ENCODE peak calls at places on chromosome 1, in ten cellular contexts. One of them, this sample, is unnamed.

GRCh38 chr1:235291599-235291998 is 36.4 kb downstream of the ARID4B start:
- DNase-seq in non-pigmented ciliary epithelial cell: no peak
- DNase-seq in NT2/D1: no peak
- DNase-seq in CD4-positive, CD25-positive, alpha-beta regulatory T cell: no peak
- DNase-seq in epithelial cell of proximal tubule: no peak
- DNase-seq in IMR-90: no peak
- DNase-seq in activated CD4-positive, alpha-beta T cell treated with anti-CD3 and anti-CD28 coated beads for 48 hours: no peak
- DNase-seq in lower lobe of right lung: no peak
- DNase-seq in WTC11: no peak
- DNase-seq in ascending aorta: no peak
- DNase-seq in this sample: no peak

GRCh38 chr1:177984761-177985160 is 14.9 kb upstream of the SEC16B start:
- DNase-seq in non-pigmented ciliary epithelial cell: no peak
- DNase-seq in NT2/D1: no peak
- DNase-seq in CD4-positive, CD25-positive, alpha-beta regulatory T cell: no peak
- DNase-seq in epithelial cell of proximal tubule: no peak
- DNase-seq in IMR-90: no peak
- DNase-seq in activated CD4-positive, alpha-beta T cell treated with anti-CD3 and anti-CD28 coated beads for 48 hours: no peak
- DNase-seq in lower lobe of right lung: no peak
- DNase-seq in WTC11: no peak
- DNase-seq in ascending aorta: no peak
- DNase-seq in this sample: no peak

GRCh38 chr1:16145030-16145987 is 10.6 kb downstream of the EPHA2 start:
- DNase-seq in non-pigmented ciliary epithelial cell: no peak
- DNase-seq in NT2/D1: no peak
- DNase-seq in CD4-positive, CD25-positive, alpha-beta regulatory T cell: no peak
- DNase-seq in epithelial cell of proximal tubule: no peak
- DNase-seq in IMR-90: peak
- DNase-seq in activated CD4-positive, alpha-beta T cell treated with anti-CD3 and anti-CD28 coated beads for 48 hours: no peak
- DNase-seq in lower lobe of right lung: peak
- DNase-seq in WTC11: peak
- DNase-seq in ascending aorta: peak
- DNase-seq in this sample: no peak

GRCh38 chr1:172976222-172977041 is 74.3 kb downstream of the TNFSF18 start:
- DNase-seq in non-pigmented ciliary epithelial cell: no peak
- DNase-seq in NT2/D1: no peak
- DNase-seq in CD4-positive, CD25-positive, alpha-beta regulatory T cell: no peak
- DNase-seq in epithelial cell of proximal tubule: peak
- DNase-seq in IMR-90: peak
- DNase-seq in activated CD4-positive, alpha-beta T cell treated with anti-CD3 and anti-CD28 coated beads for 48 hours: no peak
- DNase-seq in lower lobe of right lung: no peak
- DNase-seq in WTC11: no peak
- DNase-seq in ascending aorta: no peak
- DNase-seq in this sample: no peak

GRCh38 chr1:31705080-31705866 is 1.5 kb upstream of the COL16A1 start:
- DNase-seq in non-pigmented ciliary epithelial cell: no peak
- DNase-seq in NT2/D1: peak
- DNase-seq in CD4-positive, CD25-positive, alpha-beta regulatory T cell: peak
- DNase-seq in epithelial cell of proximal tubule: no peak
- DNase-seq in IMR-90: peak
- DNase-seq in activated CD4-positive, alpha-beta T cell treated with anti-CD3 and anti-CD28 coated beads for 48 hours: peak
- DNase-seq in lower lobe of right lung: no peak
- DNase-seq in WTC11: peak
- DNase-seq in ascending aorta: peak
- DNase-seq in this sample: no peak

GRCh38 chr1:7399514-7400125 is 371.5 kb upstream of the VAMP3 start:
- DNase-seq in non-pigmented ciliary epithelial cell: no peak
- DNase-seq in NT2/D1: no peak
- DNase-seq in CD4-positive, CD25-positive, alpha-beta regulatory T cell: no peak
- DNase-seq in epithelial cell of proximal tubule: no peak
- DNase-seq in IMR-90: no peak
- DNase-seq in activated CD4-positive, alpha-beta T cell treated with anti-CD3 and anti-CD28 coated beads for 48 hours: no peak
- DNase-seq in lower lobe of right lung: no peak
- DNase-seq in WTC11: no peak
- DNase-seq in ascending aorta: no peak
- DNase-seq in this sample: no peak

GRCh38 chr1:28246427-28246832 is 10.5 kb downstream of the ATP5IF1 start:
- DNase-seq in non-pigmented ciliary epithelial cell: no peak
- DNase-seq in NT2/D1: no peak
- DNase-seq in CD4-positive, CD25-positive, alpha-beta regulatory T cell: peak
- DNase-seq in epithelial cell of proximal tubule: no peak
- DNase-seq in IMR-90: peak
- DNase-seq in activated CD4-positive, alpha-beta T cell treated with anti-CD3 and anti-CD28 coated beads for 48 hours: peak
- DNase-seq in lower lobe of right lung: no peak
- DNase-seq in WTC11: no peak
- DNase-seq in ascending aorta: peak
- DNase-seq in this sample: no peak

GRCh38 chr1:65527211-65527610 is 106.7 kb downstream of the LEPR start:
- DNase-seq in non-pigmented ciliary epithelial cell: no peak
- DNase-seq in NT2/D1: no peak
- DNase-seq in CD4-positive, CD25-positive, alpha-beta regulatory T cell: no peak
- DNase-seq in epithelial cell of proximal tubule: no peak
- DNase-seq in IMR-90: peak
- DNase-seq in activated CD4-positive, alpha-beta T cell treated with anti-CD3 and anti-CD28 coated beads for 48 hours: no peak
- DNase-seq in lower lobe of right lung: no peak
- DNase-seq in WTC11: no peak
- DNase-seq in ascending aorta: no peak
- DNase-seq in this sample: no peak

GRCh38 chr1:107875689-107876088 is 89.3 kb downstream of the VAV3 start:
- DNase-seq in non-pigmented ciliary epithelial cell: no peak
- DNase-seq in NT2/D1: no peak
- DNase-seq in CD4-positive, CD25-positive, alpha-beta regulatory T cell: no peak
- DNase-seq in epithelial cell of proximal tubule: no peak
- DNase-seq in IMR-90: no peak
- DNase-seq in activated CD4-positive, alpha-beta T cell treated with anti-CD3 and anti-CD28 coated beads for 48 hours: no peak
- DNase-seq in lower lobe of right lung: no peak
- DNase-seq in WTC11: no peak
- DNase-seq in ascending aorta: no peak
- DNase-seq in this sample: no peak

GRCh38 chr1:78146137-78146822 is 100.5 kb downstream of the GIPC2 start:
- DNase-seq in non-pigmented ciliary epithelial cell: no peak
- DNase-seq in NT2/D1: no peak
- DNase-seq in CD4-positive, CD25-positive, alpha-beta regulatory T cell: no peak
- DNase-seq in epithelial cell of proximal tubule: no peak
- DNase-seq in IMR-90: no peak
- DNase-seq in activated CD4-positive, alpha-beta T cell treated with anti-CD3 and anti-CD28 coated beads for 48 hours: no peak
- DNase-seq in lower lobe of right lung: no peak
- DNase-seq in WTC11: no peak
- DNase-seq in ascending aorta: no peak
- DNase-seq in this sample: no peak

GRCh38 chr1:53137729-53138128 is 4.7 kb downstream of the SLC1A7 start:
- DNase-seq in non-pigmented ciliary epithelial cell: no peak
- DNase-seq in NT2/D1: no peak
- DNase-seq in CD4-positive, CD25-positive, alpha-beta regulatory T cell: peak
- DNase-seq in epithelial cell of proximal tubule: no peak
- DNase-seq in IMR-90: no peak
- DNase-seq in activated CD4-positive, alpha-beta T cell treated with anti-CD3 and anti-CD28 coated beads for 48 hours: no peak
- DNase-seq in lower lobe of right lung: no peak
- DNase-seq in WTC11: no peak
- DNase-seq in ascending aorta: no peak
- DNase-seq in this sample: no peak

GRCh38 chr1:170290226-170290625 is 144.5 kb downstream of the NTMT2 start:
- DNase-seq in non-pigmented ciliary epithelial cell: no peak
- DNase-seq in NT2/D1: no peak
- DNase-seq in CD4-positive, CD25-positive, alpha-beta regulatory T cell: no peak
- DNase-seq in epithelial cell of proximal tubule: no peak
- DNase-seq in IMR-90: no peak
- DNase-seq in activated CD4-positive, alpha-beta T cell treated with anti-CD3 and anti-CD28 coated beads for 48 hours: no peak
- DNase-seq in lower lobe of right lung: no peak
- DNase-seq in WTC11: no peak
- DNase-seq in ascending aorta: no peak
- DNase-seq in this sample: no peak

GRCh38 chr1:152037920-152038658 is 1.3 kb upstream of the S100A11 start:
- DNase-seq in non-pigmented ciliary epithelial cell: no peak
- DNase-seq in NT2/D1: no peak
- DNase-seq in CD4-positive, CD25-positive, alpha-beta regulatory T cell: peak
- DNase-seq in epithelial cell of proximal tubule: no peak
- DNase-seq in IMR-90: no peak
- DNase-seq in activated CD4-positive, alpha-beta T cell treated with anti-CD3 and anti-CD28 coated beads for 48 hours: no peak
- DNase-seq in lower lobe of right lung: no peak
- DNase-seq in WTC11: no peak
- DNase-seq in ascending aorta: no peak
- DNase-seq in this sample: no peak

GRCh38 chr1:42469727-42470126 is 6.6 kb downstream of the CCDC30 start:
- DNase-seq in non-pigmented ciliary epithelial cell: no peak
- DNase-seq in NT2/D1: no peak
- DNase-seq in CD4-positive, CD25-positive, alpha-beta regulatory T cell: no peak
- DNase-seq in epithelial cell of proximal tubule: no peak
- DNase-seq in IMR-90: no peak
- DNase-seq in activated CD4-positive, alpha-beta T cell treated with anti-CD3 and anti-CD28 coated beads for 48 hours: no peak
- DNase-seq in lower lobe of right lung: no peak
- DNase-seq in WTC11: no peak
- DNase-seq in ascending aorta: no peak
- DNase-seq in this sample: no peak

GRCh38 chr1:237953238-237953637 is 62.5 kb upstream of the ZP4 start:
- DNase-seq in non-pigmented ciliary epithelial cell: no peak
- DNase-seq in NT2/D1: no peak
- DNase-seq in CD4-positive, CD25-positive, alpha-beta regulatory T cell: no peak
- DNase-seq in epithelial cell of proximal tubule: no peak
- DNase-seq in IMR-90: no peak
- DNase-seq in activated CD4-positive, alpha-beta T cell treated with anti-CD3 and anti-CD28 coated beads for 48 hours: no peak
- DNase-seq in lower lobe of right lung: no peak
- DNase-seq in WTC11: no peak
- DNase-seq in ascending aorta: no peak
- DNase-seq in this sample: no peak

GRCh38 chr1:15833069-15833679 is 14.3 kb upstream of the SPEN start:
- DNase-seq in non-pigmented ciliary epithelial cell: no peak
- DNase-seq in NT2/D1: no peak
- DNase-seq in CD4-positive, CD25-positive, alpha-beta regulatory T cell: peak
- DNase-seq in epithelial cell of proximal tubule: no peak
- DNase-seq in IMR-90: no peak
- DNase-seq in activated CD4-positive, alpha-beta T cell treated with anti-CD3 and anti-CD28 coated beads for 48 hours: peak
- DNase-seq in lower lobe of right lung: peak
- DNase-seq in WTC11: no peak
- DNase-seq in ascending aorta: peak
- DNase-seq in this sample: no peak

GRCh38 chr1:203627819-203628184 is 1.2 kb downstream of the ATP2B4 start:
- DNase-seq in non-pigmented ciliary epithelial cell: no peak
- DNase-seq in NT2/D1: no peak
- DNase-seq in CD4-positive, CD25-positive, alpha-beta regulatory T cell: no peak
- DNase-seq in epithelial cell of proximal tubule: no peak
- DNase-seq in IMR-90: no peak
- DNase-seq in activated CD4-positive, alpha-beta T cell treated with anti-CD3 and anti-CD28 coated beads for 48 hours: peak
- DNase-seq in lower lobe of right lung: peak
- DNase-seq in WTC11: peak
- DNase-seq in ascending aorta: peak
- DNase-seq in this sample: no peak

GRCh38 chr1:12063141-12064072 is at the start of gene TNFRSF8:
- DNase-seq in non-pigmented ciliary epithelial cell: no peak
- DNase-seq in NT2/D1: no peak
- DNase-seq in CD4-positive, CD25-positive, alpha-beta regulatory T cell: peak
- DNase-seq in epithelial cell of proximal tubule: no peak
- DNase-seq in IMR-90: peak
- DNase-seq in activated CD4-positive, alpha-beta T cell treated with anti-CD3 and anti-CD28 coated beads for 48 hours: peak
- DNase-seq in lower lobe of right lung: no peak
- DNase-seq in WTC11: peak
- DNase-seq in ascending aorta: no peak
- DNase-seq in this sample: no peak

GRCh38 chr1:218344814-218345672 is at the start of gene TGFB2:
- DNase-seq in non-pigmented ciliary epithelial cell: peak
- DNase-seq in NT2/D1: no peak
- DNase-seq in CD4-positive, CD25-positive, alpha-beta regulatory T cell: peak
- DNase-seq in epithelial cell of proximal tubule: peak
- DNase-seq in IMR-90: peak
- DNase-seq in activated CD4-positive, alpha-beta T cell treated with anti-CD3 and anti-CD28 coated beads for 48 hours: peak
- DNase-seq in lower lobe of right lung: no peak
- DNase-seq in WTC11: no peak
- DNase-seq in ascending aorta: peak
- DNase-seq in this sample: no peak

GRCh38 chr1:215863796-215864195 is 296.7 kb downstream of the KCTD3 start:
- DNase-seq in non-pigmented ciliary epithelial cell: no peak
- DNase-seq in NT2/D1: no peak
- DNase-seq in CD4-positive, CD25-positive, alpha-beta regulatory T cell: no peak
- DNase-seq in epithelial cell of proximal tubule: no peak
- DNase-seq in IMR-90: no peak
- DNase-seq in activated CD4-positive, alpha-beta T cell treated with anti-CD3 and anti-CD28 coated beads for 48 hours: no peak
- DNase-seq in lower lobe of right lung: no peak
- DNase-seq in WTC11: no peak
- DNase-seq in ascending aorta: no peak
- DNase-seq in this sample: no peak

GRCh38 chr1:170114916-170115315 is 30.8 kb upstream of the NTMT2 start:
- DNase-seq in non-pigmented ciliary epithelial cell: peak
- DNase-seq in NT2/D1: no peak
- DNase-seq in CD4-positive, CD25-positive, alpha-beta regulatory T cell: no peak
- DNase-seq in epithelial cell of proximal tubule: no peak
- DNase-seq in IMR-90: peak
- DNase-seq in activated CD4-positive, alpha-beta T cell treated with anti-CD3 and anti-CD28 coated beads for 48 hours: no peak
- DNase-seq in lower lobe of right lung: no peak
- DNase-seq in WTC11: no peak
- DNase-seq in ascending aorta: no peak
- DNase-seq in this sample: no peak

GRCh38 chr1:66788231-66788939 is 12.7 kb downstream of the INSL5 start:
- DNase-seq in non-pigmented ciliary epithelial cell: no peak
- DNase-seq in NT2/D1: no peak
- DNase-seq in CD4-positive, CD25-positive, alpha-beta regulatory T cell: peak
- DNase-seq in epithelial cell of proximal tubule: no peak
- DNase-seq in IMR-90: no peak
- DNase-seq in activated CD4-positive, alpha-beta T cell treated with anti-CD3 and anti-CD28 coated beads for 48 hours: peak
- DNase-seq in lower lobe of right lung: no peak
- DNase-seq in WTC11: no peak
- DNase-seq in ascending aorta: no peak
- DNase-seq in this sample: no peak

GRCh38 chr1:193115629-193116227 is 6.1 kb upstream of the CDC73 start:
- DNase-seq in non-pigmented ciliary epithelial cell: peak
- DNase-seq in NT2/D1: no peak
- DNase-seq in CD4-positive, CD25-positive, alpha-beta regulatory T cell: no peak
- DNase-seq in epithelial cell of proximal tubule: peak
- DNase-seq in IMR-90: peak
- DNase-seq in activated CD4-positive, alpha-beta T cell treated with anti-CD3 and anti-CD28 coated beads for 48 hours: no peak
- DNase-seq in lower lobe of right lung: no peak
- DNase-seq in WTC11: no peak
- DNase-seq in ascending aorta: peak
- DNase-seq in this sample: no peak

GRCh38 chr1:232367293-232367692 is 262.6 kb downstream of the SIPA1L2 start:
- DNase-seq in non-pigmented ciliary epithelial cell: no peak
- DNase-seq in NT2/D1: no peak
- DNase-seq in CD4-positive, CD25-positive, alpha-beta regulatory T cell: peak
- DNase-seq in epithelial cell of proximal tubule: no peak
- DNase-seq in IMR-90: no peak
- DNase-seq in activated CD4-positive, alpha-beta T cell treated with anti-CD3 and anti-CD28 coated beads for 48 hours: no peak
- DNase-seq in lower lobe of right lung: no peak
- DNase-seq in WTC11: no peak
- DNase-seq in ascending aorta: no peak
- DNase-seq in this sample: no peak

GRCh38 chr1:37234941-37235418 is 200.7 kb upstream of the GRIK3 start:
- DNase-seq in non-pigmented ciliary epithelial cell: no peak
- DNase-seq in NT2/D1: peak
- DNase-seq in CD4-positive, CD25-positive, alpha-beta regulatory T cell: no peak
- DNase-seq in epithelial cell of proximal tubule: no peak
- DNase-seq in IMR-90: no peak
- DNase-seq in activated CD4-positive, alpha-beta T cell treated with anti-CD3 and anti-CD28 coated beads for 48 hours: no peak
- DNase-seq in lower lobe of right lung: no peak
- DNase-seq in WTC11: peak
- DNase-seq in ascending aorta: no peak
- DNase-seq in this sample: no peak

GRCh38 chr1:85313888-85314696 is 37.7 kb upstream of the BCL10 start:
- DNase-seq in non-pigmented ciliary epithelial cell: peak
- DNase-seq in NT2/D1: no peak
- DNase-seq in CD4-positive, CD25-positive, alpha-beta regulatory T cell: no peak
- DNase-seq in epithelial cell of proximal tubule: no peak
- DNase-seq in IMR-90: peak
- DNase-seq in activated CD4-positive, alpha-beta T cell treated with anti-CD3 and anti-CD28 coated beads for 48 hours: no peak
- DNase-seq in lower lobe of right lung: no peak
- DNase-seq in WTC11: no peak
- DNase-seq in ascending aorta: peak
- DNase-seq in this sample: no peak

GRCh38 chr1:109398343-109399225 is 866 bp upstream of the SORT1 start:
- DNase-seq in non-pigmented ciliary epithelial cell: no peak
- DNase-seq in NT2/D1: no peak
- DNase-seq in CD4-positive, CD25-positive, alpha-beta regulatory T cell: no peak
- DNase-seq in epithelial cell of proximal tubule: no peak
- DNase-seq in IMR-90: no peak
- DNase-seq in activated CD4-positive, alpha-beta T cell treated with anti-CD3 and anti-CD28 coated beads for 48 hours: no peak
- DNase-seq in lower lobe of right lung: no peak
- DNase-seq in WTC11: no peak
- DNase-seq in ascending aorta: no peak
- DNase-seq in this sample: no peak

GRCh38 chr1:26828352-26829093 is 2.0 kb downstream of the ZDHHC18 start:
- DNase-seq in non-pigmented ciliary epithelial cell: no peak
- DNase-seq in NT2/D1: no peak
- DNase-seq in CD4-positive, CD25-positive, alpha-beta regulatory T cell: peak
- DNase-seq in epithelial cell of proximal tubule: no peak
- DNase-seq in IMR-90: no peak
- DNase-seq in activated CD4-positive, alpha-beta T cell treated with anti-CD3 and anti-CD28 coated beads for 48 hours: peak
- DNase-seq in lower lobe of right lung: peak
- DNase-seq in WTC11: no peak
- DNase-seq in ascending aorta: no peak
- DNase-seq in this sample: no peak

This sample was measured in cerebellar nuclear complex.